ENCODE peak calls at places on chromosomes 1 and 21, in five cellular contexts. R, H, A, J and I are unnamed samples.

GRCh38 chr1:4726620-4727341 is 72.4 kb downstream of the AJAP1 start:
- DNase-seq in J (no peak), A (no peak), H (no peak), R (no peak), I (no peak)

GRCh38 chr1:93207211-93207610 is 26.7 kb downstream of the CCDC18 start:
- DNase-seq in R (no peak), A (no peak), H (no peak), J (peak), I (no peak)

GRCh38 chr1:89894210-89894668 is 73.4 kb downstream of the LRRC8D start:
- DNase-seq in R (no peak), J (peak), H (peak), A (no peak), I (peak)

GRCh38 chr1:179021873-179022272 is 3.8 kb upstream of the FAM20B start:
- DNase-seq in R (no peak), H (no peak), J (no peak), A (no peak), I (no peak)

GRCh38 chr1:152953761-152954160 is 6.8 kb downstream of the SPRR5 start:
- DNase-seq in H (no peak), A (no peak), J (no peak), R (no peak), I (no peak)

GRCh38 chr1:33119532-33120217 is 38.7 kb downstream of the AZIN2 start:
- DNase-seq in H (no peak), J (no peak), R (no peak), A (no peak), I (no peak)

GRCh38 chr1:44276006-44276405 is 62.7 kb downstream of the DMAP1 start:
- DNase-seq in A (no peak), J (peak), H (no peak), R (no peak), I (no peak)

GRCh38 chr1:92476071-92476607 is 10.6 kb downstream of the GFI1 start:
- DNase-seq in H (no peak), R (no peak), A (no peak), J (no peak), I (no peak)

GRCh38 chr1:78667939-78668338 is 18.3 kb downstream of the IFI44 start:
- DNase-seq in R (no peak), A (no peak), J (no peak), H (no peak), I (no peak)

GRCh38 chr1:150093805-150094204 is 26.2 kb downstream of the VPS45 start:
- DNase-seq in H (no peak), J (no peak), A (no peak), R (no peak), I (no peak)

GRCh38 chr1:33918368-33918767 is 54.5 kb downstream of the HMGB4 start:
- DNase-seq in J (peak), H (no peak), R (no peak), A (peak), I (no peak)

GRCh38 chr1:169360415-169360814 is 7.2 kb downstream of the NME7 start:
- DNase-seq in R (no peak), H (no peak), A (no peak), J (no peak), I (no peak)

GRCh38 chr21:34348890-34349519 is 14.8 kb upstream of the KCNE2 start:
- DNase-seq in H (no peak), A (no peak), R (no peak), J (no peak), I (no peak)

GRCh38 chr1:158689841-158690240 is 3.3 kb upstream of the SPTA1 start:
- DNase-seq in R (no peak), H (no peak), A (no peak), J (no peak), I (no peak)

GRCh38 chr1:8318436-8318835 is 522 bp downstream of the SLC45A1 start:
- DNase-seq in H (no peak), R (no peak), A (no peak), J (no peak), I (no peak)

GRCh38 chr21:31531967-31532366 is 127.5 kb upstream of the SOD1 start:
- DNase-seq in A (no peak), R (no peak), J (no peak), H (no peak), I (no peak)